ENCODE peak calls at places on chromosomes 7 and 10, in ten cellular contexts. One of them, this sample, is unnamed.

GRCh38 chr10:130747359-130747758 is 564.2 kb downstream of the TCERG1L start:
- DNase-seq in upper lobe of right lung: no peak
- DNase-seq in mucosa of gallbladder: no peak
- DNase-seq in HEK293T: no peak
- DNase-seq in AG04450: no peak
- DNase-seq in kidney tubule cell: no peak
- DNase-seq in central memory CD8-positive, alpha-beta T cell: no peak
- DNase-seq in astrocyte of the spinal cord: no peak
- DNase-seq in left colon: no peak
- DNase-seq in endothelial cell: no peak
- DNase-seq in this sample: no peak

GRCh38 chr10:14953452-14954000 is 370 bp downstream of the DCLRE1C start:
- DNase-seq in upper lobe of right lung: no peak
- DNase-seq in mucosa of gallbladder: peak; percentile 29
- DNase-seq in HEK293T: peak; percentile 48
- DNase-seq in AG04450: peak; percentile 7
- DNase-seq in kidney tubule cell: peak; percentile 68
- DNase-seq in central memory CD8-positive, alpha-beta T cell: no peak
- DNase-seq in astrocyte of the spinal cord: peak; percentile 70
- DNase-seq in left colon: peak; percentile 49
- DNase-seq in endothelial cell: peak; percentile 37
- DNase-seq in this sample: peak; percentile 52

GRCh38 chr7:7707756-7708310 is 10.6 kb downstream of the RPA3 start:
- DNase-seq in upper lobe of right lung: no peak
- DNase-seq in mucosa of gallbladder: no peak
- DNase-seq in HEK293T: no peak
- DNase-seq in AG04450: no peak
- DNase-seq in kidney tubule cell: peak; percentile 58
- DNase-seq in central memory CD8-positive, alpha-beta T cell: no peak
- DNase-seq in astrocyte of the spinal cord: peak; percentile 69
- DNase-seq in left colon: no peak
- DNase-seq in endothelial cell: no peak
- DNase-seq in this sample: no peak

GRCh38 chr7:73847941-73848723 is 5.8 kb upstream of the METTL27 start:
- DNase-seq in upper lobe of right lung: no peak
- DNase-seq in mucosa of gallbladder: no peak
- DNase-seq in HEK293T: no peak
- DNase-seq in AG04450: no peak
- DNase-seq in kidney tubule cell: peak; percentile 32
- DNase-seq in central memory CD8-positive, alpha-beta T cell: no peak
- DNase-seq in astrocyte of the spinal cord: no peak
- DNase-seq in left colon: no peak
- DNase-seq in endothelial cell: no peak
- DNase-seq in this sample: no peak

GRCh38 chr7:2553108-2553507 is 2.2 kb downstream of the BRAT1 start:
- DNase-seq in upper lobe of right lung: no peak
- DNase-seq in mucosa of gallbladder: no peak
- DNase-seq in HEK293T: no peak
- DNase-seq in AG04450: no peak
- DNase-seq in kidney tubule cell: no peak
- DNase-seq in central memory CD8-positive, alpha-beta T cell: no peak
- DNase-seq in astrocyte of the spinal cord: no peak
- DNase-seq in left colon: peak; percentile 19
- DNase-seq in endothelial cell: no peak
- DNase-seq in this sample: no peak

GRCh38 chr7:38107486-38107893 is 70.6 kb upstream of the STARD3NL start:
- DNase-seq in upper lobe of right lung: no peak
- DNase-seq in mucosa of gallbladder: peak; percentile 72
- DNase-seq in HEK293T: peak; percentile 64
- DNase-seq in AG04450: peak; percentile 4
- DNase-seq in kidney tubule cell: peak; percentile 76
- DNase-seq in central memory CD8-positive, alpha-beta T cell: peak; percentile 50
- DNase-seq in astrocyte of the spinal cord: peak; percentile 63
- DNase-seq in left colon: peak; percentile 29
- DNase-seq in endothelial cell: peak; percentile 75
- DNase-seq in this sample: peak; percentile 61

GRCh38 chr10:75042292-75042974 is 69.0 kb upstream of the SAMD8 start:
- DNase-seq in upper lobe of right lung: no peak
- DNase-seq in mucosa of gallbladder: no peak
- DNase-seq in HEK293T: no peak
- DNase-seq in AG04450: peak; percentile 52
- DNase-seq in kidney tubule cell: peak; percentile 29
- DNase-seq in central memory CD8-positive, alpha-beta T cell: no peak
- DNase-seq in astrocyte of the spinal cord: peak; percentile 78
- DNase-seq in left colon: no peak
- DNase-seq in endothelial cell: no peak
- DNase-seq in this sample: peak; percentile 57

GRCh38 chr10:114779803-114780609 is 41.6 kb upstream of the FHIP2A start:
- DNase-seq in upper lobe of right lung: no peak
- DNase-seq in mucosa of gallbladder: peak; percentile 17
- DNase-seq in HEK293T: no peak
- DNase-seq in AG04450: peak; percentile 59
- DNase-seq in kidney tubule cell: peak; percentile 78
- DNase-seq in central memory CD8-positive, alpha-beta T cell: no peak
- DNase-seq in astrocyte of the spinal cord: peak; percentile 93
- DNase-seq in left colon: no peak
- DNase-seq in endothelial cell: no peak
- DNase-seq in this sample: no peak

GRCh38 chr7:152904698-152905097 is 145.1 kb downstream of the ACTR3B start:
- DNase-seq in upper lobe of right lung: no peak
- DNase-seq in mucosa of gallbladder: no peak
- DNase-seq in HEK293T: no peak
- DNase-seq in AG04450: no peak
- DNase-seq in kidney tubule cell: no peak
- DNase-seq in central memory CD8-positive, alpha-beta T cell: no peak
- DNase-seq in astrocyte of the spinal cord: no peak
- DNase-seq in left colon: no peak
- DNase-seq in endothelial cell: no peak
- DNase-seq in this sample: no peak

GRCh38 chr7:117008849-117009531 is 55.7 kb downstream of the ST7 start:
- DNase-seq in upper lobe of right lung: no peak
- DNase-seq in mucosa of gallbladder: no peak
- DNase-seq in HEK293T: no peak
- DNase-seq in AG04450: no peak
- DNase-seq in kidney tubule cell: peak; percentile 60
- DNase-seq in central memory CD8-positive, alpha-beta T cell: no peak
- DNase-seq in astrocyte of the spinal cord: peak; percentile 83
- DNase-seq in left colon: no peak
- DNase-seq in endothelial cell: no peak
- DNase-seq in this sample: no peak

GRCh38 chr7:7913506-7913905 is 55.1 kb upstream of the GLCCI1 start:
- DNase-seq in upper lobe of right lung: no peak
- DNase-seq in mucosa of gallbladder: no peak
- DNase-seq in HEK293T: no peak
- DNase-seq in AG04450: no peak
- DNase-seq in kidney tubule cell: no peak
- DNase-seq in central memory CD8-positive, alpha-beta T cell: no peak
- DNase-seq in astrocyte of the spinal cord: no peak
- DNase-seq in left colon: no peak
- DNase-seq in endothelial cell: no peak
- DNase-seq in this sample: no peak

GRCh38 chr10:4333474-4333894 is 492.5 kb upstream of the AKR1E2 start:
- DNase-seq in upper lobe of right lung: no peak
- DNase-seq in mucosa of gallbladder: no peak
- DNase-seq in HEK293T: no peak
- DNase-seq in AG04450: no peak
- DNase-seq in kidney tubule cell: no peak
- DNase-seq in central memory CD8-positive, alpha-beta T cell: no peak
- DNase-seq in astrocyte of the spinal cord: no peak
- DNase-seq in left colon: no peak
- DNase-seq in endothelial cell: no peak
- DNase-seq in this sample: no peak

GRCh38 chr7:101804642-101805401 is 12.6 kb upstream of the CUX1 start:
- DNase-seq in upper lobe of right lung: no peak
- DNase-seq in mucosa of gallbladder: no peak
- DNase-seq in HEK293T: peak; percentile 57
- DNase-seq in AG04450: no peak
- DNase-seq in kidney tubule cell: peak; percentile 43
- DNase-seq in central memory CD8-positive, alpha-beta T cell: no peak
- DNase-seq in astrocyte of the spinal cord: no peak
- DNase-seq in left colon: no peak
- DNase-seq in endothelial cell: no peak
- DNase-seq in this sample: no peak

GRCh38 chr7:81284576-81284975 is 365.7 kb upstream of the SEMA3C start:
- DNase-seq in upper lobe of right lung: no peak
- DNase-seq in mucosa of gallbladder: no peak
- DNase-seq in HEK293T: no peak
- DNase-seq in AG04450: no peak
- DNase-seq in kidney tubule cell: peak; percentile 76
- DNase-seq in central memory CD8-positive, alpha-beta T cell: no peak
- DNase-seq in astrocyte of the spinal cord: peak; percentile 84
- DNase-seq in left colon: no peak
- DNase-seq in endothelial cell: no peak
- DNase-seq in this sample: peak; percentile 12

GRCh38 chr7:114851406-114852025 is 70.4 kb upstream of the MDFIC start:
- DNase-seq in upper lobe of right lung: no peak
- DNase-seq in mucosa of gallbladder: no peak
- DNase-seq in HEK293T: peak; percentile 10
- DNase-seq in AG04450: no peak
- DNase-seq in kidney tubule cell: no peak
- DNase-seq in central memory CD8-positive, alpha-beta T cell: no peak
- DNase-seq in astrocyte of the spinal cord: no peak
- DNase-seq in left colon: no peak
- DNase-seq in endothelial cell: no peak
- DNase-seq in this sample: no peak

GRCh38 chr10:75404335-75405200 is 3.0 kb upstream of the ZNF503 start:
- DNase-seq in upper lobe of right lung: peak; percentile 89
- DNase-seq in mucosa of gallbladder: peak; percentile 24
- DNase-seq in HEK293T: no peak
- DNase-seq in AG04450: no peak
- DNase-seq in kidney tubule cell: peak; percentile 73
- DNase-seq in central memory CD8-positive, alpha-beta T cell: no peak
- DNase-seq in astrocyte of the spinal cord: no peak
- DNase-seq in left colon: peak; percentile 56
- DNase-seq in endothelial cell: peak; percentile 56
- DNase-seq in this sample: no peak

GRCh38 chr7:5533821-5534367 is 110.3 kb upstream of the TNRC18 start:
- DNase-seq in upper lobe of right lung: no peak
- DNase-seq in mucosa of gallbladder: no peak
- DNase-seq in HEK293T: no peak
- DNase-seq in AG04450: no peak
- DNase-seq in kidney tubule cell: no peak
- DNase-seq in central memory CD8-positive, alpha-beta T cell: no peak
- DNase-seq in astrocyte of the spinal cord: no peak
- DNase-seq in left colon: no peak
- DNase-seq in endothelial cell: no peak
- DNase-seq in this sample: no peak

GRCh38 chr7:116438274-116438673 is 61.3 kb upstream of the CAV2 start:
- DNase-seq in upper lobe of right lung: no peak
- DNase-seq in mucosa of gallbladder: peak; percentile 24
- DNase-seq in HEK293T: peak; percentile 11
- DNase-seq in AG04450: no peak
- DNase-seq in kidney tubule cell: no peak
- DNase-seq in central memory CD8-positive, alpha-beta T cell: no peak
- DNase-seq in astrocyte of the spinal cord: peak; percentile 29
- DNase-seq in left colon: peak; percentile 41
- DNase-seq in endothelial cell: no peak
- DNase-seq in this sample: no peak

GRCh38 chr7:105141068-105141467 is 127.1 kb downstream of the KMT2E start:
- DNase-seq in upper lobe of right lung: no peak
- DNase-seq in mucosa of gallbladder: no peak
- DNase-seq in HEK293T: peak; percentile 41
- DNase-seq in AG04450: peak; percentile 65
- DNase-seq in kidney tubule cell: no peak
- DNase-seq in central memory CD8-positive, alpha-beta T cell: no peak
- DNase-seq in astrocyte of the spinal cord: peak; percentile 45
- DNase-seq in left colon: no peak
- DNase-seq in endothelial cell: no peak
- DNase-seq in this sample: peak; percentile 6

GRCh38 chr10:23493711-23494110 is 54.8 kb downstream of the OTUD1 start:
- DNase-seq in upper lobe of right lung: no peak
- DNase-seq in mucosa of gallbladder: no peak
- DNase-seq in HEK293T: no peak
- DNase-seq in AG04450: no peak
- DNase-seq in kidney tubule cell: no peak
- DNase-seq in central memory CD8-positive, alpha-beta T cell: no peak
- DNase-seq in astrocyte of the spinal cord: no peak
- DNase-seq in left colon: no peak
- DNase-seq in endothelial cell: no peak
- DNase-seq in this sample: no peak

GRCh38 chr7:129866251-129866650 is 86.5 kb downstream of the UBE2H start:
- DNase-seq in upper lobe of right lung: no peak
- DNase-seq in mucosa of gallbladder: no peak
- DNase-seq in HEK293T: no peak
- DNase-seq in AG04450: no peak
- DNase-seq in kidney tubule cell: no peak
- DNase-seq in central memory CD8-positive, alpha-beta T cell: no peak
- DNase-seq in astrocyte of the spinal cord: no peak
- DNase-seq in left colon: no peak
- DNase-seq in endothelial cell: no peak
- DNase-seq in this sample: no peak

GRCh38 chr10:119859422-119860258 is 13.0 kb downstream of the MCMBP start:
- DNase-seq in upper lobe of right lung: no peak
- DNase-seq in mucosa of gallbladder: no peak
- DNase-seq in HEK293T: peak; percentile 28
- DNase-seq in AG04450: no peak
- DNase-seq in kidney tubule cell: peak; percentile 53
- DNase-seq in central memory CD8-positive, alpha-beta T cell: no peak
- DNase-seq in astrocyte of the spinal cord: peak; percentile 67
- DNase-seq in left colon: no peak
- DNase-seq in endothelial cell: no peak
- DNase-seq in this sample: no peak

GRCh38 chr7:46619723-46620310 is 698.7 kb upstream of the IGFBP3 start:
- DNase-seq in upper lobe of right lung: no peak
- DNase-seq in mucosa of gallbladder: no peak
- DNase-seq in HEK293T: no peak
- DNase-seq in AG04450: no peak
- DNase-seq in kidney tubule cell: no peak
- DNase-seq in central memory CD8-positive, alpha-beta T cell: no peak
- DNase-seq in astrocyte of the spinal cord: no peak
- DNase-seq in left colon: no peak
- DNase-seq in endothelial cell: no peak
- DNase-seq in this sample: no peak

GRCh38 chr7:45898241-45898640 is 10.0 kb downstream of the IGFBP1 start:
- DNase-seq in upper lobe of right lung: no peak
- DNase-seq in mucosa of gallbladder: no peak
- DNase-seq in HEK293T: no peak
- DNase-seq in AG04450: no peak
- DNase-seq in kidney tubule cell: no peak
- DNase-seq in central memory CD8-positive, alpha-beta T cell: no peak
- DNase-seq in astrocyte of the spinal cord: no peak
- DNase-seq in left colon: no peak
- DNase-seq in endothelial cell: no peak
- DNase-seq in this sample: no peak

GRCh38 chr7:91634485-91635177 is 245.9 kb downstream of the MTERF1 start:
- DNase-seq in upper lobe of right lung: no peak
- DNase-seq in mucosa of gallbladder: no peak
- DNase-seq in HEK293T: no peak
- DNase-seq in AG04450: no peak
- DNase-seq in kidney tubule cell: no peak
- DNase-seq in central memory CD8-positive, alpha-beta T cell: no peak
- DNase-seq in astrocyte of the spinal cord: no peak
- DNase-seq in left colon: no peak
- DNase-seq in endothelial cell: no peak
- DNase-seq in this sample: no peak

GRCh38 chr7:33243319-33243881 is 114.0 kb downstream of the BBS9 start:
- DNase-seq in upper lobe of right lung: no peak
- DNase-seq in mucosa of gallbladder: no peak
- DNase-seq in HEK293T: peak; percentile 36
- DNase-seq in AG04450: peak; percentile 27
- DNase-seq in kidney tubule cell: peak; percentile 61
- DNase-seq in central memory CD8-positive, alpha-beta T cell: no peak
- DNase-seq in astrocyte of the spinal cord: peak; percentile 64
- DNase-seq in left colon: no peak
- DNase-seq in endothelial cell: no peak
- DNase-seq in this sample: peak; percentile 8

GRCh38 chr7:77425151-77426051 is 9.3 kb upstream of the GSAP start:
- DNase-seq in upper lobe of right lung: no peak
- DNase-seq in mucosa of gallbladder: no peak
- DNase-seq in HEK293T: no peak
- DNase-seq in AG04450: peak; percentile 48
- DNase-seq in kidney tubule cell: no peak
- DNase-seq in central memory CD8-positive, alpha-beta T cell: no peak
- DNase-seq in astrocyte of the spinal cord: peak; percentile 79
- DNase-seq in left colon: no peak
- DNase-seq in endothelial cell: peak; percentile 8
- DNase-seq in this sample: no peak

GRCh38 chr10:110093722-110094121 is 85.9 kb downstream of the ADD3 start:
- DNase-seq in upper lobe of right lung: no peak
- DNase-seq in mucosa of gallbladder: no peak
- DNase-seq in HEK293T: no peak
- DNase-seq in AG04450: no peak
- DNase-seq in kidney tubule cell: no peak
- DNase-seq in central memory CD8-positive, alpha-beta T cell: no peak
- DNase-seq in astrocyte of the spinal cord: no peak
- DNase-seq in left colon: no peak
- DNase-seq in endothelial cell: no peak
- DNase-seq in this sample: no peak

This sample was measured in H54.